ENCODE peak calls at places on chromosome 10, in nine cellular contexts. M is endodermal cell, A is NT2/D1, O is Karpas-422, J is fibroblast of lung, Z is IMR-90, X is HepG2, C is endothelial cell of umbilical vein, G is GM23248. V is an unnamed sample. For H3K4me1, the result is how much of the 10 kb centered on the place peaks cover.

GRCh38 chr10:21281765-21282484 is 243.6 kb downstream of the SKIDA1 start:
- DNase-seq in M (peak), A (peak), O (no peak), J (no peak), Z (no peak), X (no peak), C (no peak), G (no peak), V (no peak)

GRCh38 chr10:132421377-132422168 is 24.6 kb downstream of the PWWP2B start:
- DNase-seq in M (no peak), A (no peak), O (no peak), J (peak), Z (peak), X (peak), C (no peak), G (peak), V (peak)

GRCh38 chr10:129785536-129785981 is 178.5 kb downstream of the EBF3 start:
- DNase-seq in M (peak), A (no peak), O (no peak), J (no peak), Z (no peak), X (no peak), C (no peak), G (no peak), V (no peak)

GRCh38 chr10:63346015-63346441 is 119.7 kb downstream of the JMJD1C start:
- DNase-seq in M (no peak), A (no peak), O (no peak), J (peak), Z (peak), X (peak), C (peak), G (peak), V (peak)

GRCh38 chr10:13376771-13377170 is 28.7 kb upstream of the SEPHS1 start:
- DNase-seq in M (no peak), A (no peak), O (no peak), J (no peak), Z (no peak), X (no peak), C (no peak), G (no peak), V (no peak)

GRCh38 chr10:3791974-3792633 is 7.1 kb upstream of the KLF6 start:
- DNase-seq in M (peak), A (no peak), O (no peak), J (peak), Z (peak), X (no peak), C (no peak), G (peak), V (no peak)

GRCh38 chr10:127980898-127981297 is 74.0 kb downstream of the PTPRE start:
- DNase-seq in M (peak), A (no peak), O (no peak), J (no peak), Z (no peak), X (no peak), C (no peak), G (no peak), V (no peak)

GRCh38 chr10:28991738-28992270 is 297.1 kb upstream of the LYZL1 start:
- DNase-seq in M (peak), A (peak), O (peak), J (peak), Z (peak), X (peak), C (peak), G (peak), V (peak)

GRCh38 chr10:121900443-121901174 is 27.2 kb downstream of the ATE1 start:
- DNase-seq in M (no peak), A (peak), O (peak), J (peak), Z (peak), X (peak), C (peak), G (peak), V (peak)

GRCh38 chr10:58477902-58478301 is 34.8 kb upstream of the BICC1 start:
- DNase-seq in M (no peak), A (no peak), O (no peak), J (no peak), Z (peak), X (no peak), C (no peak), G (peak), V (no peak)

GRCh38 chr10:91033536-91033935 is 112.6 kb upstream of the ANKRD1 start:
- DNase-seq in M (no peak), A (no peak), O (no peak), J (peak), Z (no peak), X (no peak), C (no peak), G (no peak), V (no peak)

GRCh38 chr10:75987610-75988009 is 556.2 kb downstream of the LRMDA start:
- DNase-seq in M (no peak), A (no peak), O (no peak), J (peak), Z (no peak), X (peak), C (no peak), G (peak), V (peak)

GRCh38 chr10:43399911-43400310 is 9.1 kb downstream of the HNRNPF start:
- DNase-seq in M (no peak), A (no peak), O (no peak), J (no peak), Z (no peak), X (no peak), C (no peak), G (no peak), V (no peak)

GRCh38 chr10:119273413-119273812 is 66.0 kb downstream of the GRK5 start:
- DNase-seq in M (no peak), A (no peak), O (peak), J (no peak), Z (no peak), X (no peak), C (no peak), G (no peak), V (no peak)
- H3K4me1 ChIP-seq in M (under half), A (under half), O (half or more), J (under half), Z (under half), X (half or more), C (under half), G (under half), V (under half)

GRCh38 chr10:71621263-71621751 is 98.3 kb downstream of the C10orf105 start:
- DNase-seq in M (peak), A (no peak), O (no peak), J (no peak), Z (no peak), X (no peak), C (no peak), G (peak), V (peak)
- H3K9ac ChIP-seq in M (no peak), A (peak), O (peak), J (no peak), Z (no peak), X (no peak), C (no peak), G (no peak), V (peak)

GRCh38 chr10:110007171-110007700 is 548 bp upstream of the ADD3 start:
- DNase-seq in M (no peak), A (no peak), O (no peak), J (peak), Z (peak), X (no peak), C (no peak), G (peak), V (no peak)

GRCh38 chr10:110006358-110007170 is 1.2 kb upstream of the ADD3 start:
- DNase-seq in M (no peak), A (no peak), O (no peak), J (peak), Z (peak), X (peak), C (no peak), G (peak), V (peak)

GRCh38 chr10:110003524-110003885 is 4.3 kb upstream of the ADD3 start:
- DNase-seq in M (no peak), A (no peak), O (no peak), J (no peak), Z (no peak), X (no peak), C (no peak), G (no peak), V (no peak)

GRCh38 chr10:110007701-110008517 is at the start of gene ADD3:
- DNase-seq in M (peak), A (peak), O (peak), J (peak), Z (peak), X (peak), C (peak), G (peak), V (peak)

DNA sequence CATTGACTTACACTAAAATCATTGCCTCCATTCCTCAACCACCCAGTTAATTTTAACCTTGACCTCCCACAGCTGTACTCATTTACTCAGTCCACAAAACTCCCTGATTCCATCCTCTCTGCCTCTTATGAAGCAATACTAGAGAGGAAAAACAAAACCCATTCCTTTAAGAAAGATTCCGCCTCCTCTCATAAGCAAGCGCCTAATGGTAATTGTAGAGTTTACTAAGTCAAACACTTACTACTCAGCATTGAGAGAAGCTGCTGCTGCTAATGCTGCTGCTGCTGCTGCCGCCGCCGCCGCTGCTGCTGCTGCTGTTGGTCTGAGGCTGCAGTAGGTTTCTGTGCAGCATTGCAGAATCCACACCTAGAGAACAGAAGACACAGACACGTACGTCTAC is 2.1 kb upstream of the ADD3 start:
- DNase-seq in M (peak), A (no peak), O (no peak), J (peak), Z (peak), X (peak), C (no peak), G (peak), V (peak)
- H3K4me3 ChIP-seq in M (peak), A (no peak), O (no peak), J (peak), Z (peak), X (peak), C (no peak), G (peak), V (peak)

DNA sequence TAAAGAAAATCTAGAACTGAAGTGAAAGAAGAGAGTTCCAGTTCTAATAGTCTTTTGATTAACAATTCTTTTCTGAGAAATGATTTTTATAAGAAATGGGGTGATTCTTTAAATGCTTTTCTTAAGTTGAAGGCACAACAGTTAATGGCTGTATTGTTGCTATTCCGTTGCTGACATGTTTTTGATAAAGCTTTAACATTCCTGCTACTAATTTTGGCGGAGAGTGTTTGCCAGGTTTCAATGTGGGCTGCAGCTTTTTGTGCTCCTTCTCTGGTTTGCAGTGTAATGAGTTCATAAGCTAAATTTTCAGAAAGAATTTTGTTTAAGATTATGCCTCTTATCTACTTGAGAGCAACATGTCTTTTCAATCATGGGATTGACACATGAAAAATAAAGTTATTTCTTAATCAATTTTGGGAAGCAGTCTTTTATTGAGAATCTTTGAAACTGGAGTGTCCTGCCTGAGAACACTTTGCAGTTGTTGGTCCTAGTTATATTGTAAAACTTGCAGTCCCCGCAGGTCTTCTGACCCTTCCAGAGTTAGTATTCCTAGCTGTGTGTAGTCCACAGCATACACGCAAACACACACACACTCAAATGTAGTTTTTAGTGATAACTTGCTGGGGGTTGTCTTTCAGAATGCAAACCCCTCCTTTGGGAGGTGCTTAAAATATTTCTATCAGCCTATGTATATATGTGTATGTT is 56.7 kb downstream of the COL17A1 start:
- DNase-seq in M (no peak), A (no peak), O (no peak), J (no peak), Z (no peak), X (no peak), C (no peak), G (no peak), V (no peak)
- H3K4me1 ChIP-seq in M (under half), A (under half), O (under half), J (under half), Z (under half), X (under half), C (under half), G (under half), V (under half)

GRCh38 chr10:104301907-104302690 is 33.1 kb downstream of the GSTO2 start:
- DNase-seq in M (no peak), A (no peak), O (no peak), J (no peak), Z (peak), X (no peak), C (no peak), G (peak), V (no peak)
- H3K9ac ChIP-seq in M (no peak), A (no peak), O (no peak), J (no peak), Z (no peak), X (no peak), C (no peak), G (peak), V (no peak)

DNA sequence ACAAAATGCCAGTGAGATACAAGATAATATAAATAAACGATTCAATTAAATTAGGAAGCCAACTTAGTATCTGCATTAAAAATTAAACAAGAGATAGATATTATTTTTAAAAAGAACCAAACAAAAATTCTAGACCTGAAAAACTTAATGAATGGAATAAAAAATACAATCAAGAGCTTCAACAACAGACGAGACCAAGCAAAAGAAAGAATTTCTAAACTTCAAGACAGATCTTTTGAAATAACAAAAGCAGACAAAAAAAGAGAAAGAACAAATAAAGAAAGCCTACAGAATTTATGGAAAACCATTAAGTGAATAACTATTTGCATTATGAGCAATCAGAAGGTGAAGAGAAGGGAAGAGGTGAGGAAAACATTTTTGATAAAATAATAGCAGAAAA is 555.2 kb downstream of the GRID1 start:
- DNase-seq in M (no peak), A (no peak), O (no peak), J (no peak), Z (no peak), X (no peak), C (no peak), G (no peak), V (no peak)
- H3K4me3 ChIP-seq in M (no peak), A (no peak), O (no peak), J (no peak), Z (no peak), X (no peak), C (no peak), G (no peak), V (peak)

DNA sequence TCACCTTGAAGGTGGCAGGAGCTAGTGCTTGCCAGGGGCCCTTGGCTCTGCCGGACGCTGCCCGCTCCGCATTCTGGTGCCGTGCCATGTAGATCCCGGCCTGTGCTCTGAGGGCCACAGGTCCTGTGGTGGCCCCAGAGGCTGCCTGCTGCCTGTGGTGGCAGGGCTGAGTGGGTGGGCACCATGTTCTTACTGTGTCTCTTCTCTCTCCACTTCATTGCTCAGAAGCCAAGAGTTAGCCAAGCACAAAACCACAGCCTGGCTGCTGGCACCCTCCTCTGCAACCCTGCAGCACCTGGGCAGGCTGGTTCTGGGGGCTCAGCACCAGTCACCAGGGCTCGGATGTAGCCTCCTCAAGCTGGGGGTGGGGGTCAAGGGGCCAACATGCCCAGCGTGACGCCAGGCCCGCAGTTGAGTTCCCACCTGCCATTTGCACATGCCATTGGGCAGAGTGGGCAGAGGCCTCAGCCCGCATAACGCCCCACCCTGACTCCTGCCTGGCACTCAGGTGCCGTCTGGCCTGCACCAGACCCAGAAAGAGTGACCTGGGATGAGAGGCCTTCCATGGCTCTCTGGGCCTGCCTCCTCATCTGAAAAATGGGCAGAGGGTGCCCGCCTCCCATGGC is 16.3 kb downstream of the ZMIZ1 start:
- DNase-seq in M (no peak), A (no peak), O (peak), J (no peak), Z (no peak), X (no peak), C (no peak), G (no peak), V (no peak)
- H3K4me1 ChIP-seq in M (under half), A (under half), O (half or more), J (under half), Z (half or more), X (half or more), C (under half), G (under half), V (half or more)

V was measured in adipocyte.